ENCODE peak calls at places on chromosomes 1 and 21, in eight cellular contexts. D is BE2C, O is HTR-8/SVneo, Y is WTC11, S is mesothelial cell of epicardium, R is pulmonary artery endothelial cell, H is COLO829, B is NAMALWA. F is an unnamed sample.

GRCh38 chr1:61892977-61893376 is 150.7 kb downstream of the PATJ start:
- DNase-seq in S (no peak), Y (no peak), H (no peak), B (no peak), R (no peak), O (no peak), D (no peak), F (no peak)

GRCh38 chr1:83709662-83710061 is 289.3 kb downstream of the TTLL7 start:
- DNase-seq in S (no peak), B (no peak), O (no peak), D (no peak), R (no peak), Y (no peak), H (no peak), F (no peak)

GRCh38 chr1:117674521-117675400 is 68.9 kb downstream of the TENT5C start:
- DNase-seq in D (no peak), S (no peak), B (peak), O (peak), R (no peak), H (no peak), Y (no peak), F (no peak)

GRCh38 chr1:41607810-41608209 is 123.3 kb upstream of the EDN2 start:
- DNase-seq in Y (no peak), D (no peak), R (no peak), O (no peak), S (no peak), B (no peak), H (no peak), F (no peak)

GRCh38 chr1:80731241-80731894 is 1069.4 kb upstream of the ADGRL2 start:
- DNase-seq in S (no peak), Y (no peak), H (no peak), O (no peak), R (no peak), D (no peak), B (no peak), F (no peak)

GRCh38 chr1:23356451-23356850 is 12.4 kb upstream of the HNRNPR start:
- DNase-seq in R (no peak), D (no peak), B (no peak), Y (no peak), S (no peak), O (no peak), H (no peak), F (no peak)

GRCh38 chr1:76669624-76670023 is 197.7 kb upstream of the ST6GALNAC5 start:
- DNase-seq in H (no peak), R (no peak), D (no peak), S (no peak), B (no peak), Y (no peak), O (no peak), F (no peak)

GRCh38 chr1:226893936-226894335 is 23.5 kb downstream of the PSEN2 start:
- DNase-seq in H (no peak), B (no peak), D (no peak), O (no peak), S (no peak), Y (no peak), R (no peak), F (no peak)

GRCh38 chr1:148318123-148318899 is 164.8 kb downstream of the PPIAL4G start:
- DNase-seq in O (no peak), Y (peak), R (no peak), D (no peak), B (no peak), S (no peak), H (no peak), F (no peak)

GRCh38 chr21:24727803-24728425 is 879.4 kb downstream of the MRPL39 start:
- DNase-seq in H (no peak), O (no peak), D (no peak), S (no peak), B (no peak), R (no peak), Y (no peak), F (no peak)

GRCh38 chr1:157994081-157994581 is 686 bp downstream of the KIRREL1 start:
- DNase-seq in S (no peak), Y (no peak), D (no peak), R (no peak), H (no peak), O (no peak), B (no peak), F (no peak)

GRCh38 chr1:9767964-9768668 is 55.6 kb downstream of the CLSTN1 start:
- DNase-seq in O (no peak), S (no peak), D (peak), H (no peak), B (peak), Y (peak), R (no peak), F (no peak)

GRCh38 chr21:45596704-45597318 is 46.7 kb upstream of the PCBP3 start:
- DNase-seq in Y (peak), O (peak), S (peak), B (peak), R (peak), H (peak), D (peak), F (peak)

GRCh38 chr1:33348676-33349080 is 27.8 kb upstream of the A3GALT2 start:
- DNase-seq in R (no peak), B (no peak), O (no peak), D (no peak), Y (no peak), S (no peak), H (no peak), F (no peak)

GRCh38 chr1:153711006-153711405 is 16.8 kb upstream of the INTS3 start:
- DNase-seq in B (no peak), R (no peak), S (no peak), O (no peak), H (no peak), Y (no peak), D (no peak), F (no peak)

GRCh38 chr1:244163861-244164562 is 112.9 kb downstream of the ZBTB18 start:
- DNase-seq in H (peak), B (no peak), S (peak), Y (no peak), R (peak), O (peak), D (peak), F (no peak)

GRCh38 chr1:119032986-119033385 is 44.8 kb upstream of the TBX15 start:
- DNase-seq in D (no peak), Y (no peak), S (no peak), H (no peak), R (no peak), B (no peak), O (no peak), F (no peak)

GRCh38 chr1:231487019-231487418 is 41.5 kb upstream of the TSNAX start:
- DNase-seq in D (no peak), S (no peak), O (no peak), H (no peak), B (no peak), R (no peak), Y (no peak), F (no peak)

GRCh38 chr1:214842856-214843255 is 239.7 kb upstream of the KCNK2 start:
- DNase-seq in R (no peak), O (no peak), H (no peak), D (no peak), S (no peak), Y (no peak), B (no peak), F (no peak)

GRCh38 chr1:165629848-165630628 is 996 bp upstream of the MGST3 start:
- DNase-seq in R (no peak), D (no peak), O (no peak), Y (peak), S (no peak), H (no peak), B (peak), F (no peak)

GRCh38 chr1:181324797-181325616 is 158.3 kb upstream of the CACNA1E start:
- DNase-seq in D (no peak), S (no peak), Y (no peak), H (no peak), O (no peak), R (no peak), B (no peak), F (no peak)

GRCh38 chr1:218983848-218984247 is 189.8 kb upstream of the LYPLAL1 start:
- DNase-seq in O (peak), B (peak), D (peak), H (no peak), Y (peak), R (no peak), S (no peak), F (no peak)

GRCh38 chr1:155864393-155864792 is 5.0 kb downstream of the SYT11 start:
- DNase-seq in D (no peak), B (no peak), Y (no peak), R (no peak), O (no peak), H (no peak), S (no peak), F (no peak)

F was measured in NCI-H1048.